ENCODE peak calls at places on chromosomes 2 and 18, in eight cellular contexts. H is Calu3, U is nephron progenitor cell, N is fibroblast of the aortic adventitia, K is ACHN, A is A549, J is NCI-H2081 treated with DMSO at 0.1 percent for 48 hours, P is midbrain. E is an unnamed sample.

GRCh38 chr2:140994856-140995255 is 1136.0 kb downstream of the LRP1B start:
- DNase-seq in H (no peak), U (no peak), N (no peak), K (no peak), A (no peak), J (no peak), P (no peak), E (no peak)

GRCh38 chr2:86433137-86433536 is 8.0 kb upstream of the KDM3A start:
- DNase-seq in H (no peak), U (no peak), N (no peak), K (no peak), A (no peak), J (no peak), P (no peak), E (no peak)

GRCh38 chr18:80037869-80038630 is 3.8 kb downstream of the RBFA start:
- DNase-seq in H (no peak), U (no peak), N (no peak), K (no peak), A (no peak), J (no peak), P (no peak), E (no peak)

GRCh38 chr18:47968006-47968676 is 37.7 kb upstream of the SMAD2 start:
- DNase-seq in H (peak; percentile 18), U (peak; percentile 8), N (peak; percentile 67), K (peak; percentile 5), A (peak; percentile 28), J (no peak), P (no peak), E (no peak)

GRCh38 chr18:13463526-13463925 is 245.0 kb downstream of the LDLRAD4 start:
- DNase-seq in H (no peak), U (no peak), N (no peak), K (no peak), A (no peak), J (no peak), P (no peak), E (no peak)

GRCh38 chr2:26691881-26692813 is at the start of gene KCNK3:
- DNase-seq in H (peak; percentile 68), U (peak; percentile 90), N (no peak), K (peak; percentile 70), A (peak; percentile 50), J (no peak), P (no peak), E (no peak)

GRCh38 chr18:74661008-74661407 is 63.3 kb downstream of the ZNF407 start:
- DNase-seq in H (no peak), U (no peak), N (no peak), K (no peak), A (no peak), J (no peak), P (no peak), E (no peak)

GRCh38 chr2:202104286-202104870 is 31.3 kb downstream of the KIAA2012 start:
- DNase-seq in H (peak; percentile 89), U (peak; percentile 57), N (peak; percentile 69), K (peak; percentile 54), A (peak; percentile 31), J (no peak), P (no peak), E (no peak)

GRCh38 chr18:37578886-37579513 is 13.4 kb upstream of the CELF4 start:
- DNase-seq in H (peak; percentile 16), U (no peak), N (peak; percentile 7), K (peak; percentile 30), A (peak; percentile 27), J (no peak), P (no peak), E (peak; percentile 28)

GRCh38 chr2:178767099-178768060 is 39.8 kb downstream of the TTN start:
- DNase-seq in H (no peak), U (no peak), N (no peak), K (no peak), A (no peak), J (no peak), P (no peak), E (no peak)

GRCh38 chr18:59810183-59810582 is 89.6 kb upstream of the PMAIP1 start:
- DNase-seq in H (no peak), U (no peak), N (no peak), K (peak; percentile 39), A (no peak), J (no peak), P (no peak), E (no peak)

GRCh38 chr18:987325-988186 is 82.9 kb downstream of the ADCYAP1 start:
- DNase-seq in H (no peak), U (no peak), N (peak; percentile 99), K (peak; percentile 5), A (no peak), J (no peak), P (no peak), E (no peak)

GRCh38 chr2:174072857-174073256 is 107.7 kb upstream of the SP3 start:
- DNase-seq in H (no peak), U (no peak), N (no peak), K (no peak), A (no peak), J (no peak), P (no peak), E (no peak)

GRCh38 chr18:79786781-79787526 is 10.8 kb upstream of the KCNG2 start:
- DNase-seq in H (no peak), U (no peak), N (peak; percentile 38), K (no peak), A (no peak), J (no peak), P (no peak), E (no peak)

GRCh38 chr18:75075429-75075841 is 133.5 kb downstream of the PTGR3 start:
- DNase-seq in H (no peak), U (no peak), N (no peak), K (no peak), A (no peak), J (no peak), P (no peak), E (no peak)

GRCh38 chr2:212384027-212384426 is 154.6 kb downstream of the ERBB4 start:
- DNase-seq in H (no peak), U (no peak), N (no peak), K (no peak), A (no peak), J (no peak), P (no peak), E (no peak)